ENCODE peak calls at places on chromosomes 7 and 10, in ten cellular contexts. One of them, this sample, is unnamed.

GRCh38 chr10:22343761-22344160 is 1.5 kb upstream of the SPAG6 start:
- DNase-seq in activated gamma-delta T cell treated with anti-CD3 and anti-CD28 coated beads, Interleukin-2, amount 50 U/mL, for 16 hours: no peak
- DNase-seq in stimulated activated CD4-positive, alpha-beta T cell treated with anti-CD3 and anti-CD28 coated beads, Interleukin-2, amount 100 ng/mL, for 48 hours: no peak
- DNase-seq in hypothalamus: no peak
- DNase-seq in fibroblast of the aortic adventitia: no peak
- DNase-seq in HS-27A: no peak
- DNase-seq in dorsolateral prefrontal cortex: no peak
- DNase-seq in NCI-H1436: no peak
- DNase-seq in AG04450: no peak
- DNase-seq in NCI-H2081: no peak
- DNase-seq in this sample: no peak

GRCh38 chr10:130934333-130935035 is 377.0 kb downstream of the TCERG1L start:
- DNase-seq in activated gamma-delta T cell treated with anti-CD3 and anti-CD28 coated beads, Interleukin-2, amount 50 U/mL, for 16 hours: no peak
- DNase-seq in stimulated activated CD4-positive, alpha-beta T cell treated with anti-CD3 and anti-CD28 coated beads, Interleukin-2, amount 100 ng/mL, for 48 hours: no peak
- DNase-seq in hypothalamus: no peak
- DNase-seq in fibroblast of the aortic adventitia: no peak
- DNase-seq in HS-27A: no peak
- DNase-seq in dorsolateral prefrontal cortex: no peak
- DNase-seq in NCI-H1436: no peak
- DNase-seq in AG04450: no peak
- DNase-seq in NCI-H2081: no peak
- DNase-seq in this sample: no peak

GRCh38 chr10:88820990-88821389 is 18.5 kb downstream of the LIPM start:
- DNase-seq in activated gamma-delta T cell treated with anti-CD3 and anti-CD28 coated beads, Interleukin-2, amount 50 U/mL, for 16 hours: no peak
- DNase-seq in stimulated activated CD4-positive, alpha-beta T cell treated with anti-CD3 and anti-CD28 coated beads, Interleukin-2, amount 100 ng/mL, for 48 hours: no peak
- DNase-seq in hypothalamus: no peak
- DNase-seq in fibroblast of the aortic adventitia: peak; percentile 93
- DNase-seq in HS-27A: no peak
- DNase-seq in dorsolateral prefrontal cortex: no peak
- DNase-seq in NCI-H1436: peak; percentile 49
- DNase-seq in AG04450: peak; percentile 18
- DNase-seq in NCI-H2081: peak; percentile 11
- DNase-seq in this sample: peak; percentile 86

GRCh38 chr10:46314046-46314445 is 27.2 kb downstream of the ANTXRL start:
- DNase-seq in activated gamma-delta T cell treated with anti-CD3 and anti-CD28 coated beads, Interleukin-2, amount 50 U/mL, for 16 hours: no peak
- DNase-seq in stimulated activated CD4-positive, alpha-beta T cell treated with anti-CD3 and anti-CD28 coated beads, Interleukin-2, amount 100 ng/mL, for 48 hours: no peak
- DNase-seq in hypothalamus: no peak
- DNase-seq in fibroblast of the aortic adventitia: no peak
- DNase-seq in HS-27A: no peak
- DNase-seq in dorsolateral prefrontal cortex: no peak
- DNase-seq in NCI-H1436: no peak
- DNase-seq in AG04450: no peak
- DNase-seq in NCI-H2081: no peak
- DNase-seq in this sample: no peak

GRCh38 chr7:100147278-100147677 is 1.4 kb upstream of the LAMTOR4 start:
- DNase-seq in activated gamma-delta T cell treated with anti-CD3 and anti-CD28 coated beads, Interleukin-2, amount 50 U/mL, for 16 hours: no peak
- DNase-seq in stimulated activated CD4-positive, alpha-beta T cell treated with anti-CD3 and anti-CD28 coated beads, Interleukin-2, amount 100 ng/mL, for 48 hours: no peak
- DNase-seq in hypothalamus: no peak
- DNase-seq in fibroblast of the aortic adventitia: no peak
- DNase-seq in HS-27A: no peak
- DNase-seq in dorsolateral prefrontal cortex: no peak
- DNase-seq in NCI-H1436: no peak
- DNase-seq in AG04450: no peak
- DNase-seq in NCI-H2081: no peak
- DNase-seq in this sample: no peak

GRCh38 chr7:150950496-150951180 is 27.5 kb downstream of the KCNH2 start:
- DNase-seq in activated gamma-delta T cell treated with anti-CD3 and anti-CD28 coated beads, Interleukin-2, amount 50 U/mL, for 16 hours: no peak
- DNase-seq in stimulated activated CD4-positive, alpha-beta T cell treated with anti-CD3 and anti-CD28 coated beads, Interleukin-2, amount 100 ng/mL, for 48 hours: no peak
- DNase-seq in hypothalamus: no peak
- DNase-seq in fibroblast of the aortic adventitia: no peak
- DNase-seq in HS-27A: no peak
- DNase-seq in dorsolateral prefrontal cortex: peak; percentile 39
- DNase-seq in NCI-H1436: no peak
- DNase-seq in AG04450: no peak
- DNase-seq in NCI-H2081: no peak
- DNase-seq in this sample: no peak

GRCh38 chr10:22620140-22620857 is 94.1 kb downstream of the PIP4K2A start:
- DNase-seq in activated gamma-delta T cell treated with anti-CD3 and anti-CD28 coated beads, Interleukin-2, amount 50 U/mL, for 16 hours: no peak
- DNase-seq in stimulated activated CD4-positive, alpha-beta T cell treated with anti-CD3 and anti-CD28 coated beads, Interleukin-2, amount 100 ng/mL, for 48 hours: no peak
- DNase-seq in hypothalamus: no peak
- DNase-seq in fibroblast of the aortic adventitia: peak; percentile 99
- DNase-seq in HS-27A: peak; percentile 88
- DNase-seq in dorsolateral prefrontal cortex: peak; percentile 85
- DNase-seq in NCI-H1436: no peak
- DNase-seq in AG04450: peak; percentile 80
- DNase-seq in NCI-H2081: peak; percentile 4
- DNase-seq in this sample: peak; percentile 98

GRCh38 chr7:155375337-155376277 is 77.9 kb downstream of the INSIG1 start:
- DNase-seq in activated gamma-delta T cell treated with anti-CD3 and anti-CD28 coated beads, Interleukin-2, amount 50 U/mL, for 16 hours: no peak
- DNase-seq in stimulated activated CD4-positive, alpha-beta T cell treated with anti-CD3 and anti-CD28 coated beads, Interleukin-2, amount 100 ng/mL, for 48 hours: no peak
- DNase-seq in hypothalamus: no peak
- DNase-seq in fibroblast of the aortic adventitia: no peak
- DNase-seq in HS-27A: no peak
- DNase-seq in dorsolateral prefrontal cortex: no peak
- DNase-seq in NCI-H1436: no peak
- DNase-seq in AG04450: no peak
- DNase-seq in NCI-H2081: peak; percentile 26
- DNase-seq in this sample: no peak

GRCh38 chr10:98534046-98534445 is 87.3 kb upstream of the HPS1 start:
- DNase-seq in activated gamma-delta T cell treated with anti-CD3 and anti-CD28 coated beads, Interleukin-2, amount 50 U/mL, for 16 hours: no peak
- DNase-seq in stimulated activated CD4-positive, alpha-beta T cell treated with anti-CD3 and anti-CD28 coated beads, Interleukin-2, amount 100 ng/mL, for 48 hours: no peak
- DNase-seq in hypothalamus: no peak
- DNase-seq in fibroblast of the aortic adventitia: no peak
- DNase-seq in HS-27A: no peak
- DNase-seq in dorsolateral prefrontal cortex: no peak
- DNase-seq in NCI-H1436: no peak
- DNase-seq in AG04450: no peak
- DNase-seq in NCI-H2081: no peak
- DNase-seq in this sample: no peak

GRCh38 chr10:118472961-118473675 is 122.3 kb downstream of the PRLHR start:
- DNase-seq in activated gamma-delta T cell treated with anti-CD3 and anti-CD28 coated beads, Interleukin-2, amount 50 U/mL, for 16 hours: no peak
- DNase-seq in stimulated activated CD4-positive, alpha-beta T cell treated with anti-CD3 and anti-CD28 coated beads, Interleukin-2, amount 100 ng/mL, for 48 hours: no peak
- DNase-seq in hypothalamus: no peak
- DNase-seq in fibroblast of the aortic adventitia: no peak
- DNase-seq in HS-27A: no peak
- DNase-seq in dorsolateral prefrontal cortex: no peak
- DNase-seq in NCI-H1436: peak; percentile 21
- DNase-seq in AG04450: no peak
- DNase-seq in NCI-H2081: peak; percentile 19
- DNase-seq in this sample: no peak